ENCODE peak calls at places on chromosomes 11 and 22, in ten cellular contexts. J, B, Z, M, S, C, F, I, E and K are unnamed samples.

GRCh38 chr11:121535122-121535796 is 82.5 kb upstream of the SORL1-AS1 start:
- DNase-seq in J (no peak), B (no peak), Z (no peak), M (peak; percentile 14), S (peak; percentile 29), C (no peak), F (no peak), I (no peak), E (no peak), K (no peak)

GRCh38 chr22:28799834-28800307 is 498 bp downstream of the XBP1 start:
- DNase-seq in J (peak; percentile 40), B (peak; percentile 78), Z (peak; percentile 27), M (peak; percentile 72), S (peak; percentile 54), C (peak; percentile 88), F (peak; percentile 57), I (peak; percentile 68), E (peak; percentile 50), K (peak; percentile 1)

GRCh38 chr11:15692739-15693138 is 578.0 kb downstream of the INSC start:
- DNase-seq in J (no peak), B (no peak), Z (no peak), M (no peak), S (peak; percentile 65), C (no peak), F (no peak), I (peak; percentile 14), E (no peak), K (no peak)

GRCh38 chr11:104191124-104191523 is 27.2 kb upstream of the PDGFD start:
- DNase-seq in J (no peak), B (no peak), Z (no peak), M (peak; percentile 44), S (peak; percentile 49), C (no peak), F (no peak), I (peak; percentile 43), E (no peak), K (no peak)

GRCh38 chr11:73969991-73970800 is 12.4 kb downstream of the UCP2 start:
- DNase-seq in J (no peak), B (no peak), Z (no peak), M (no peak), S (no peak), C (no peak), F (no peak), I (no peak), E (no peak), K (no peak)

GRCh38 chr22:26658671-26659478 is 1.5 kb downstream of the MIAT start:
- DNase-seq in J (no peak), B (no peak), Z (peak; percentile 64), M (peak; percentile 90), S (peak; percentile 97), C (peak; percentile 63), F (peak; percentile 79), I (peak; percentile 95), E (peak; percentile 88), K (peak; percentile 76)

GRCh38 chr11:106585061-106585460 is 433.2 kb downstream of the GUCY1A2 start:
- DNase-seq in J (no peak), B (no peak), Z (no peak), M (peak; percentile 54), S (peak; percentile 51), C (no peak), F (no peak), I (peak; percentile 79), E (no peak), K (no peak)

GRCh38 chr11:61917043-61917356 is 366 bp downstream of the RAB3IL1 start:
- DNase-seq in J (no peak), B (no peak), Z (no peak), M (no peak), S (no peak), C (no peak), F (no peak), I (no peak), E (no peak), K (no peak)

DNA sequence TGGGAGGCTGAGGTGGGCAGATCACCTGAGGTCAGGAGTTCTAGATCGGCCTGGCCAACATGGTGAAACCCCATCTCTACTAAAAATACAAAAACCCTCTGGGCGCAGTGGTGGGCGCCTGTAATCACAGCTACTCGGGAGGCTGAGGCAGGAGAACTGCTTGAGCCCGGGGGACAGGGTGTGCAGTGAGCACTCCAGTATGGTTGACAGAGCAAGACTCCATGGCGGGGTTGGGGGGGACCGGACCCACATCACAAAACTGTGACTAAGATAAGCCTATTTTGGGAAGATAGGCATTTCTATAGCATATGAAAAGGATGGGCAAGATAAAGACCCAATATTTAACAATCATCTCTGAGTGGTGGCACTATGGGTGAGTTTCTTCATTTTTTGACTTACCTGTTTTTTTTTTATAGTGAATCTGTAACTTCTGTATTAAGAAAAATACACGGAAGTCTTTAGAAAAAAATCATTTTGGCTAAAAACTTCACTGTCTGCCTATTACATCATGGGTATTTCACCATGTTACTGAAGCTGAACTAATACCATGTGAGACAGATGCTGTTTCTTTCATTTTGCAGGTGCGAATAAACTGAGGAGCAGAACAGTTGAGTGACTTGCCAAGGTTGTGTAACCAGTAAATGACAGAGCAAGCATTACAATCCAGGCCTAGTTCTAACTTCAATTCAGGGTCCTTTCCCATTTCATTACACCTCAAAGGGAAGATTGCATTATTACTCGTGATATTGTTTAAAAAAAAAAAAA is 2.5 kb downstream of the CELF1 start:
- DNase-seq in J (no peak), B (no peak), Z (no peak), M (peak; percentile 44), S (no peak), C (no peak), F (no peak), I (peak; percentile 51), E (no peak), K (no peak)
- H3K4me3 ChIP-seq in J (no peak overlapping the region), B (no peak overlapping the region), Z (no peak overlapping the region), M (no peak overlapping the region), S (no peak overlapping the region), C (no peak overlapping the region), F (no peak overlapping the region), I (no peak overlapping the region), E (no peak overlapping the region), K (no peak overlapping the region)

GRCh38 chr11:116478676-116479075 is 294.1 kb downstream of the BUD13 start:
- DNase-seq in J (no peak), B (no peak), Z (no peak), M (no peak), S (no peak), C (no peak), F (no peak), I (no peak), E (no peak), K (no peak)

GRCh38 chr11:116482716-116483115 is 290.1 kb downstream of the BUD13 start:
- DNase-seq in J (no peak), B (no peak), Z (no peak), M (no peak), S (no peak), C (no peak), F (no peak), I (no peak), E (no peak), K (no peak)

GRCh38 chr11:116485425-116485824 is 287.4 kb downstream of the BUD13 start:
- DNase-seq in J (no peak), B (no peak), Z (no peak), M (no peak), S (no peak), C (no peak), F (no peak), I (no peak), E (no peak), K (no peak)

GRCh38 chr11:116478205-116478604 is 294.6 kb downstream of the BUD13 start:
- DNase-seq in J (no peak), B (no peak), Z (no peak), M (no peak), S (no peak), C (no peak), F (no peak), I (no peak), E (no peak), K (no peak)

DNA sequence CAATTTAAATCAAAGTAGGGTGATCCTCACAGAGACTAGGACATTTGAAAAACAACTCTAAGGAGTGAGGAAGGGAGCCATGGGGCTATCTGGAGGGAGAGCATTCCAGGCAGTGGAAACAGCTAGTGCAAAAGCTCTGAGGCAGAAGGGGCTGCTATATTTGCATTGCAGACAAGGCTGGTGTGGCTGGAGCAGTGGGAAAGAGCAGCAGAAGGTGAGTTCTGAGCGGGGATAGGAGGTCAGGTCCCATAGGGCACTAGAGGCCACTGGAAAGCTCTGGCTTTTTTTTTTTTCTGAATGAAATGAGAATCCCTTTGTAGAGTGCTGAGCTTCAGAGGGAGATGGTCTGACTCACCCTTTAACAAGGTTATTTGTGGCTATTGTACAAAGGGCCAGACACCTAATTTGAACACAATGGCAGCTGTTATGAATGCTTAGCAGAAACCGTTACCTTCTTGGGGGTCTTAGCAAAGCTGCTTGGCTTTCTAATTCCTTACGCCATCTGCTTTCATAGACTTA is 291.6 kb downstream of the BUD13 start:
- DNase-seq in J (no peak), B (no peak), Z (no peak), M (no peak), S (no peak), C (no peak), F (no peak), I (no peak), E (no peak), K (no peak)
- TF ChIP-seq CTCF in J (no peak), B (no peak), Z (no peak), M (no peak), S (no peak), C (no peak), F (no peak), I (no peak), E (no peak), K (no peak)

DNA sequence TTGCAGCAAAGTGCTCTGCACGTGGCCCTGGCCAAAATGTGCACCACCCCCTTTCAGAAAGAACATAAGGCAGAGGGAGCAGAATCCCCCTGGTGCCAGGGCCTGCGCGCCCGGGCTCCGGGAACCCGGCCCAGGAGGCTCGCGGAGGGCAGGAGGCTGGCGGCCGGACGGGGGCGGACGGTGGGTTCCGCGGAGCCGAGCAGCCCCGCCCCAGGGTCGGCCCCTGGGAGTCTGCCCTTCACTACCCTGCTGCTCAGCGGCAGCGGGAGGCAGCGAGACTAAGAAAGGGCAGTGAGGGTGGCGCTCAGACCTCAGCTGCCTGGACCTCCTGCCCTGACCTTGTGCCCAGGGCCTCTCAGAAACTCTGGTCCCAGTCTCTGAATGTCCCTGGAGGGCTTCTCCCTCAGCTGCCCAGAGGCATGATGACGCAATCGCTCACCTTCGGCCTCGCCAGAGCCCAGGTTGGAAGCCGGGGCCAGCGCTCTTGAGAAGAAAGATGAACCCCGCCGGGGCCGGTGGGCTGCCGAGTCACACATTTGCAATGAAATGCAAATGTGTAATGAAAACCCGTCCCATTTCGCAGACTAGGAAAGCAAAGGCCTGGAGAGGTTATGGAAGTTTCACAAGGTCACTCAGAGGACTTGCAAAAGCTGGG is 1.1 kb upstream of the CLMP start:
- DNase-seq in J (no peak), B (no peak), Z (no peak), M (no peak), S (no peak), C (no peak), F (no peak), I (no peak), E (no peak), K (no peak)
- H3K4me3 ChIP-seq in J (peak overlapping the region; percentile 43), B (peak overlapping the region; percentile 51), Z (no peak overlapping the region), M (peak overlapping the region; percentile 85), S (no peak overlapping the region), C (peak overlapping the region; percentile 45), F (no peak overlapping the region), I (peak overlapping the region; percentile 78), E (no peak overlapping the region), K (no peak overlapping the region)

GRCh38 chr11:131582021-131582531 is 211.7 kb downstream of the NTM start:
- DNase-seq in J (no peak), B (no peak), Z (no peak), M (no peak), S (no peak), C (no peak), F (no peak), I (no peak), E (no peak), K (no peak)

GRCh38 chr11:131583823-131584222 is 213.4 kb downstream of the NTM start:
- DNase-seq in J (no peak), B (no peak), Z (no peak), M (no peak), S (no peak), C (no peak), F (no peak), I (no peak), E (no peak), K (no peak)

GRCh38 chr11:131588057-131588456 is 217.6 kb downstream of the NTM start:
- DNase-seq in J (no peak), B (no peak), Z (no peak), M (no peak), S (no peak), C (no peak), F (no peak), I (no peak), E (no peak), K (no peak)

GRCh38 chr11:131581006-131581405 is 210.6 kb downstream of the NTM start:
- DNase-seq in J (no peak), B (no peak), Z (no peak), M (peak; percentile 12), S (no peak), C (no peak), F (no peak), I (peak; percentile 25), E (no peak), K (no peak)

GRCh38 chr11:131584694-131585592 is 214.5 kb downstream of the NTM start:
- DNase-seq in J (no peak), B (no peak), Z (no peak), M (peak; percentile 23), S (no peak), C (no peak), F (no peak), I (no peak), E (peak; percentile 94), K (no peak)
- TF ChIP-seq CTCF in J (no peak), B (no peak), Z (peak; percentile 47), M (peak; percentile 33), S (peak; percentile 5), C (peak; percentile 6), F (no peak), I (peak; percentile 43), E (peak; percentile 70), K (peak; percentile 10)